ENCODE peak calls at places on chromosomes 16 and 17, in six cellular contexts. F, L, W, J, M and Y are unnamed samples.

GRCh38 chr17:12744298-12744697 is 45.0 kb upstream of the ARHGAP44 start:
- DNase-seq in L (no peak), F (no peak), M (no peak), J (no peak), W (no peak), Y (no peak)

GRCh38 chr17:7717756-7718350 is 309 bp downstream of the DNAH2 start:
- DNase-seq in W (no peak), L (peak; percentile 22), J (no peak), F (no peak), M (no peak), Y (no peak)

GRCh38 chr17:43671075-43671692 is 9.5 kb upstream of the MEOX1 start:
- DNase-seq in J (peak; percentile 65), M (no peak), F (no peak), W (no peak), L (peak; percentile 69), Y (no peak)

GRCh38 chr17:7842950-7843535 is 9.0 kb downstream of the KDM6B start:
- DNase-seq in F (peak; percentile 96), M (no peak), L (peak; percentile 90), W (no peak), J (no peak), Y (no peak)

GRCh38 chr16:87702325-87702811 is 63.4 kb downstream of the KLHDC4 start:
- DNase-seq in W (no peak), M (no peak), F (no peak), L (peak; percentile 9), J (peak; percentile 54), Y (no peak)

GRCh38 chr16:10428433-10429168 is 42.7 kb downstream of the ATF7IP2 start:
- DNase-seq in F (no peak), L (no peak), W (no peak), J (no peak), M (no peak), Y (no peak)

GRCh38 chr17:50278526-50279180 is 4.4 kb downstream of the TMEM92 start:
- DNase-seq in W (no peak), L (no peak), J (no peak), M (no peak), F (no peak), Y (no peak)

GRCh38 chr17:78105551-78105950 is 23.0 kb downstream of the TMC6 start:
- DNase-seq in L (no peak), J (no peak), F (no peak), M (no peak), W (no peak), Y (no peak)

GRCh38 chr16:11801481-11802021 is 4.5 kb upstream of the ZC3H7A start:
- DNase-seq in J (no peak), L (no peak), W (no peak), F (no peak), M (no peak), Y (no peak)

GRCh38 chr17:83079340-83079747 is at the start of gene METRNL:
- DNase-seq in L (peak; percentile 47), F (peak; percentile 95), J (peak; percentile 84), M (no peak), W (peak; percentile 17), Y (no peak)

GRCh38 chr17:74190807-74191206 is 12.7 kb upstream of the RPL38 start:
- DNase-seq in W (no peak), L (no peak), M (no peak), F (no peak), J (no peak), Y (no peak)

GRCh38 chr17:43528988-43529814 is 16.9 kb downstream of the ETV4 start:
- DNase-seq in F (no peak), L (no peak), J (no peak), M (no peak), W (no peak), Y (no peak)

GRCh38 chr16:84672276-84673202 is 24.2 kb downstream of the KLHL36 start:
- DNase-seq in J (peak; percentile 88), M (peak; percentile 39), L (peak; percentile 37), F (peak; percentile 95), W (peak; percentile 72), Y (peak; percentile 65)

GRCh38 chr16:59886021-59886420 is 1151.9 kb upstream of the GOT2 start:
- DNase-seq in W (no peak), F (peak; percentile 89), M (peak; percentile 90), L (peak; percentile 91), J (peak; percentile 5), Y (no peak)

GRCh38 chr16:46621006-46621629 is at the start of gene SHCBP1:
- DNase-seq in J (peak; percentile 93), F (peak; percentile 95), W (peak; percentile 32), L (peak; percentile 76), M (peak; percentile 66), Y (peak; percentile 55)